ENCODE peak calls at places on chromosome 5, in four cellular contexts. R is thoracic aorta, D is gastrocnemius medialis, N is brain microvascular endothelial cell. Q is an unnamed sample.
A peak's percentile ranks its signal among the peaks of the same experiment; 100 is the strongest.

GRCh38 chr5:137622850-137623249 is 113.0 kb downstream of the KLHL3 start:
- DNase-seq in N (no peak), R (peak; percentile 67), D (peak; percentile 97), Q (peak; percentile 72)

GRCh38 chr5:128681764-128682664 is 144.0 kb upstream of the FBN2 start:
- DNase-seq in N (peak; percentile 14), R (no peak), D (no peak), Q (no peak)

GRCh38 chr5:180159756-180160155 is 49.3 kb downstream of the RASGEF1C start:
- DNase-seq in N (no peak), D (no peak), R (no peak), Q (no peak)

GRCh38 chr5:172274951-172275753 is 8.4 kb downstream of the UBTD2 start:
- DNase-seq in D (no peak), N (peak; percentile 87), R (no peak), Q (peak; percentile 50)

GRCh38 chr5:31895199-31895598 is 256.3 kb downstream of the PDZD2 start:
- DNase-seq in N (no peak), R (no peak), D (no peak), Q (no peak)

GRCh38 chr5:109876030-109876726 is 186.5 kb downstream of the MAN2A1 start:
- DNase-seq in R (no peak), N (no peak), D (no peak), Q (no peak)

GRCh38 chr5:61053937-61054336 is 108.3 kb downstream of the SMIM15 start:
- DNase-seq in D (no peak), R (no peak), N (peak; percentile 48), Q (no peak)

GRCh38 chr5:153755913-153756500 is 265.5 kb downstream of the GRIA1 start:
- DNase-seq in N (no peak), R (no peak), D (no peak), Q (no peak)

GRCh38 chr5:172740483-172741205 is 30.4 kb downstream of the DUSP1 start:
- DNase-seq in R (peak; percentile 82), N (peak; percentile 94), D (peak; percentile 75), Q (peak; percentile 62)

GRCh38 chr5:160165137-160166068 is 46.2 kb upstream of the PWWP2A start:
- DNase-seq in N (peak; percentile 99), D (peak; percentile 79), R (peak; percentile 83), Q (peak; percentile 63)

GRCh38 chr5:73654171-73654811 is 28.3 kb downstream of the ARHGEF28 start:
- DNase-seq in D (no peak), R (no peak), N (no peak), Q (peak; percentile 90)

GRCh38 chr5:177994561-177995190 is 1.4 kb downstream of the PROP1 start:
- DNase-seq in N (no peak), R (no peak), D (no peak), Q (no peak)

GRCh38 chr5:43294226-43294625 is 19.0 kb downstream of the HMGCS1 start:
- DNase-seq in R (no peak), N (peak; percentile 36), D (no peak), Q (no peak)

GRCh38 chr5:170117736-170118135 is 12.0 kb downstream of the FOXI1 start:
- DNase-seq in D (no peak), N (no peak), R (no peak), Q (no peak)

GRCh38 chr5:168238422-168238821 is 53.0 kb upstream of the WWC1 start:
- DNase-seq in N (no peak), D (no peak), R (no peak), Q (no peak)

GRCh38 chr5:147466581-147466980 is 43.3 kb downstream of the DPYSL3 start:
- DNase-seq in N (no peak), R (no peak), D (no peak), Q (no peak)

GRCh38 chr5:116444373-116445058 is 130.1 kb downstream of the SEMA6A start:
- DNase-seq in R (no peak), D (no peak), N (no peak), Q (no peak)

GRCh38 chr5:136036991-136037705 is 8.4 kb downstream of the TGFBI start:
- DNase-seq in R (peak; percentile 50), N (no peak), D (peak; percentile 78), Q (peak; percentile 54)

GRCh38 chr5:107284822-107285510 is 385.8 kb downstream of the EFNA5 start:
- DNase-seq in D (no peak), R (no peak), N (peak; percentile 35), Q (peak; percentile 90)

GRCh38 chr5:91409304-91409703 is 26.2 kb upstream of the ARRDC3 start:
- DNase-seq in N (no peak), R (no peak), D (no peak), Q (no peak)

GRCh38 chr5:41122459-41122858 is 51.3 kb upstream of the MROH2B start:
- DNase-seq in N (no peak), R (no peak), D (no peak), Q (no peak)

GRCh38 chr5:152246401-152246800 is 158.7 kb downstream of the NMUR2 start:
- DNase-seq in R (no peak), D (no peak), N (peak; percentile 12), Q (no peak)

GRCh38 chr5:109482748-109483147 is 73.0 kb upstream of the PJA2 start:
- DNase-seq in R (no peak), N (no peak), D (no peak), Q (no peak)

GRCh38 chr5:170220196-170220595 is 12.6 kb upstream of the C5orf58 start:
- DNase-seq in R (no peak), D (no peak), N (no peak), Q (no peak)

GRCh38 chr5:114789773-114790402 is 379.8 kb downstream of the TRIM36 start:
- DNase-seq in R (no peak), N (no peak), D (no peak), Q (peak; percentile 3)

GRCh38 chr5:6633469-6634326 is 458 bp downstream of the SRD5A1 start:
- DNase-seq in N (peak; percentile 6), D (peak; percentile 19), R (peak; percentile 2), Q (no peak)

GRCh38 chr5:125151150-125151932 is 404.9 kb upstream of the ZNF608 start:
- DNase-seq in R (no peak), N (no peak), D (no peak), Q (no peak)

GRCh38 chr5:166803058-166803457 is 1488.4 kb upstream of the WWC1 start:
- DNase-seq in R (no peak), D (no peak), N (no peak), Q (no peak)

GRCh38 chr5:124824637-124825158 is 78.3 kb upstream of the ZNF608 start:
- DNase-seq in R (no peak), N (peak; percentile 79), D (no peak), Q (peak; percentile 73)

GRCh38 chr5:154370730-154371334 is 75.0 kb upstream of the SAP30L start:
- DNase-seq in R (no peak), D (peak; percentile 18), N (no peak), Q (no peak)

GRCh38 chr5:41921166-41921565 is 3.9 kb upstream of the FBXO4 start:
- DNase-seq in N (no peak), D (no peak), R (no peak), Q (no peak)

DNA sequence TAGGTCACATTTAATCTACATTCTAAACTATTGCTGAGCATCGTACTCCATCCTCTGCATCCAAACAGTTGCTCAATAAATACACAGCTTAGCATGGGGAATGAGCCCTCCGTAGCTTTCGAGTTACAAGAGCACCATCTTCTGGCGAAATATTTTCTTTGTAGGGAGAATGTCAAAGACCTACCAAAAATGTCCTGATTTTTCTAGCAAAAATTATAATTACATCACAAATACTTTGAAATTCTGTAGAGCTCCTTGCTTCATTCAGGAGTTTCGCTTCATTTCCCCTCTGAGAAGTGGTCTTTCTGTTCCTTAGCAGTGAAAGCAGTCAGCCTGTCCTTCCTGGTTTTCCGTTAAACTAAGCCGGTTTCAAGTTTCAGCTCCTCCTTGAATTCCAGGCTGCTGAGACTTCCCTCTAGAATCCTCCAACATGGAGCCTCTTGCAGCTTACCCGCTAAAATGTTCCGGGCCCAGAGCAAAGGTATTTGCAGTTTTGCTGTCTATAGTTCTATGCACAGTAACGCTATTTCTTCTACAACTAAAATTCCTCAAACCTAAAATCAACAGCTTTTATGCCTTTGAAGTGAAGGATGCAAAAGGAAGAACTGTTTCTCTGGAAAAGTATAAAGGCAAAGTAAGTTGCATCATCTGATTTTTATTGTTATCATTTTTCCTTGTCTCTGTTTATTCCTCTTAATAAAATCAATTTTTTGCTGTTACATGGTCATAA is at the start of gene GPX8:
- DNase-seq in N (peak; percentile 82), D (no peak), R (no peak), Q (peak; percentile 31)
- H3K27ac ChIP-seq in N (peak within 1 kb of the TSS; percentile 99), D (peak within 1 kb of the TSS; percentile 63), R (peak within 1 kb of the TSS; percentile 55), Q (peak within 1 kb of the TSS; percentile 63)

DNA sequence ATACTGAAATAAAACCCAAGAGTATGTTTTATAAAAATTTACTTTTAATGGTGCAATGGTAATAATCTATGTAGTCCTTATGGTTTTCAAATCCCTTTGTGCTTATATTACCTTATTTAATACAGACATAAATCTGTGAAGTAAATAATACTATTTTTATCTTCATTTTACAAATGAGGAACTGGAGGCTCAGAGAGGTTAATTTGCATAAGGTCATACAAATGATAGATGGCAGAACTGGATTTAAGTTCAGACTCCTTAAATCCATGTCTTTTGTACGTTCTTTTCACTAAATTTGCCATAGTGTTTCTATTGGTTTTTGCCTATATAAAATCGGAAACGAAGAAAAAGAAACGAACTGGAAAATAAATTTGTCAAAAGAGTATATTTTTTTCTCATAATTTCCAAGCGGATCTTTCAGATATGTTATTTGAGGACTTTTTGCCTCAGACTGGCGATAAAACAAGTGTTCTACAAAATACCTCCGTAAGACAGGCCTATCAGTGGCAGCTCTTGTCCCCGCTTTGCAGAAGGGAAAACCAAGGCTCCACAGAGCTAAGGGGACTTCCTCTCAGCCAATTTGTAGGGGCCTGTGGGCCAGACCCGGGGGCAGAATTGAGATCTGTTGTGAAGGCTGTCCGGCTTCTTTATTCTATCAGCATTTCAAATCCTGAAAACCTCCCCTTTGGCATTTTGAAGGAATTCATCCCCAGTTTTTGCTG is 1.1 kb upstream of the TNFAIP8 start:
- DNase-seq in D (no peak), R (no peak), N (no peak), Q (no peak)
- H3K27ac ChIP-seq in D (no peak overlapping the region), R (peak overlapping the region; percentile 68), N (no peak overlapping the region), Q (peak overlapping the region; percentile 18)

DNA sequence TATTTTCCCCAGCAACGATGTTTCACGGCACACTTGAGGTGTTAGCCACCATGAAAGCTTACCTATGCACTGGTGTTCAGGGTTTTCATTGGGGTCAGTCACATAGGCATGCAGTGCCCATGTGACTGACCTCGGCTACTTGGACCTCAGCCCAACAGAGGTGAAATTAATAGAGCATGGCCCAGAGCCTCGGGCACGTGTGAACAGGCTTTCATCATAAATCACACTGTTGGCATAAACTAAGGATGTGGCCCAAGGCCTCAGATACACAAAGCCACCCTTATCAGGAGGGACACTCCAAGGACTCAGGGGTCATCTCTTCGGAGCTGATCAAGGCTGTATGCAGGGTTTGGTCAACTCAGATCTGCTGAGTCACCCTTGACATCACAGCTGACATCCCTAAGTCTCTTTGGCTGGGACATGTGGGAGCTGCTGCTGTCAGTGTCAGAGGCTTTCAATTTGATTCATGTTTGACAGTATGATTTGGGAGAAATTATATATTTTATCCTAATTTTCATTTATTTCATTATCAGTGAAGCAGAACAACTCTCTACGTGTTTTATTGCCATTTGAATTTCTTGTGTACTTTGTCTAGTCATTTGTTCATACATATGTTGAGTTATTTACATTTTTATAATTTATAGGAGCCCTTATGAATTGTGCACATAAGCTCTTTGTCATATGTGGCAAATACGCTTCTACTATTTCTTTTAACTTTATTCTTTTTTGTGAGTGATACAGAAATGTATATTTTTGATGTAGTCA is 59.7 kb upstream of the ANKRD33B start:
- DNase-seq in R (no peak), N (no peak), D (no peak), Q (no peak)
- H3K27ac ChIP-seq in R (no peak overlapping the region), N (no peak overlapping the region), D (no peak overlapping the region), Q (no peak overlapping the region)

DNA sequence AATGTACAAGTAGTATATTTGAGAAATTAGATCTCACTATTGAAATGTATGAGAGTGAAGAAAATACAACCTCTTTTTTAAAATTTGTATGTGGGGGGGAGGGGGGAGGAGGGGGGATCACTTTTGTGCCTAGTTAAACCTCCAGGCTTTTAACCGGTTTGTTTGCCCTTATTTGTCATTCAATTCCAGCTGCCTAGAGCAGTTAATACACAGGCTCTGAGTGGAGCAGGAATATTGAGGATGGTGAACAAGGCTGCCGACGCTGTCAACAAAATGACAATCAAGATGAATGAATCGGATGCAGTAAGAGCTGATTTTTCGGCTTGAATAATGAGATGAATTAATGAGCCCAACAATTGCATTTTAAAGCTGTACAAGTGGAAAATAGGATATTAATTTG is 28.7 kb upstream of the SNX24 start:
- DNase-seq in D (no peak), R (no peak), N (no peak), Q (no peak)
- H3K27ac ChIP-seq in D (no peak overlapping the region), R (no peak overlapping the region), N (no peak overlapping the region), Q (no peak overlapping the region)